ENCODE peak calls at places on chromosomes 13 and 19, in eight cellular contexts. T is tibial nerve, E is suprapubic skin, Z is PC-9, H is cardiac muscle cell, X is heart right ventricle, K is adrenal gland, F is IMR-90. Q is an unnamed sample.

GRCh38 chr13:107252021-107252420 is 684.1 kb upstream of the ARGLU1 start:
- DNase-seq in T (no peak), E (no peak), Z (no peak), H (no peak), X (no peak), K (no peak), F (no peak), Q (no peak)

GRCh38 chr13:37869756-37870488 is at the start of gene TRPC4:
- DNase-seq in T (no peak), E (peak; percentile 55), Z (peak; percentile 71), H (peak; percentile 59), X (peak; percentile 25), K (peak; percentile 21), F (peak; percentile 59), Q (peak; percentile 54)

GRCh38 chr13:91375119-91375729 is 23.2 kb upstream of the GPC5 start:
- DNase-seq in T (no peak), E (no peak), Z (no peak), H (no peak), X (no peak), K (no peak), F (peak; percentile 8), Q (no peak)

GRCh38 chr13:21138561-21138960 is 37.8 kb downstream of the SKA3 start:
- DNase-seq in T (no peak), E (no peak), Z (no peak), H (no peak), X (no peak), K (no peak), F (no peak), Q (no peak)

GRCh38 chr19:49808762-49809154 is 4.3 kb downstream of the FUZ start:
- DNase-seq in T (peak; percentile 97), E (peak; percentile 99), Z (peak; percentile 80), H (peak; percentile 97), X (peak; percentile 95), K (peak; percentile 99), F (peak; percentile 71), Q (peak; percentile 93)

GRCh38 chr13:50677687-50678463 is 165.6 kb downstream of the DLEU7 start:
- DNase-seq in T (no peak), E (no peak), Z (no peak), H (no peak), X (no peak), K (no peak), F (peak; percentile 11), Q (no peak)

GRCh38 chr19:51089786-51090185 is 7.1 kb upstream of the KLK14 start:
- DNase-seq in T (no peak), E (no peak), Z (no peak), H (no peak), X (no peak), K (no peak), F (no peak), Q (no peak)

GRCh38 chr13:22198656-22199217 is 527.9 kb downstream of the FGF9 start:
- DNase-seq in T (no peak), E (no peak), Z (no peak), H (no peak), X (no peak), K (no peak), F (no peak), Q (no peak)

GRCh38 chr19:1407662-1408299 is 395 bp downstream of the DAZAP1 start:
- DNase-seq in T (no peak), E (no peak), Z (peak; percentile 15), H (peak; percentile 77), X (no peak), K (no peak), F (no peak), Q (no peak)

GRCh38 chr13:46145950-46146349 is 36.0 kb downstream of the LCP1 start:
- DNase-seq in T (no peak), E (no peak), Z (no peak), H (no peak), X (no peak), K (no peak), F (no peak), Q (no peak)

GRCh38 chr19:18063463-18063862 is 23.3 kb downstream of the IL12RB1 start:
- DNase-seq in T (no peak), E (no peak), Z (no peak), H (peak; percentile 59), X (no peak), K (no peak), F (no peak), Q (no peak)

GRCh38 chr19:10662384-10663251 is 8.5 kb downstream of the ILF3 start:
- DNase-seq in T (no peak), E (no peak), Z (no peak), H (no peak), X (no peak), K (no peak), F (peak; percentile 37), Q (no peak)

GRCh38 chr19:42295831-42296525 is 6.0 kb upstream of the PRR19 start:
- DNase-seq in T (peak; percentile 95), E (peak; percentile 91), Z (peak; percentile 86), H (peak; percentile 79), X (peak; percentile 86), K (peak; percentile 91), F (peak; percentile 41), Q (no peak)

GRCh38 chr13:74026753-74027152 is 107.5 kb downstream of the KLF12 start:
- DNase-seq in T (no peak), E (no peak), Z (peak; percentile 2), H (peak; percentile 41), X (no peak), K (no peak), F (peak; percentile 37), Q (no peak)

GRCh38 chr13:78131811-78132210 is 213.2 kb upstream of the EDNRB start:
- DNase-seq in T (no peak), E (no peak), Z (no peak), H (no peak), X (no peak), K (no peak), F (peak; percentile 14), Q (no peak)

GRCh38 chr13:52160053-52160452 is 656 bp upstream of the NEK3 start:
- DNase-seq in T (no peak), E (no peak), Z (no peak), H (no peak), X (no peak), K (no peak), F (no peak), Q (no peak)

GRCh38 chr13:52158629-52159158 is 703 bp downstream of the NEK3 start:
- DNase-seq in T (peak; percentile 29), E (no peak), Z (no peak), H (no peak), X (peak; percentile 40), K (no peak), F (peak; percentile 28), Q (no peak)

GRCh38 chr13:52162279-52163101 is 3.1 kb upstream of the NEK3 start:
- DNase-seq in T (no peak), E (no peak), Z (no peak), H (no peak), X (no peak), K (no peak), F (peak; percentile 70), Q (no peak)

GRCh38 chr13:52159159-52159982 is at the start of gene NEK3:
- DNase-seq in T (peak; percentile 41), E (peak; percentile 84), Z (peak; percentile 29), H (peak; percentile 75), X (peak; percentile 77), K (peak; percentile 58), F (peak; percentile 56), Q (no peak)

GRCh38 chr13:52161193-52161646 is 1.8 kb upstream of the NEK3 start:
- DNase-seq in T (no peak), E (no peak), Z (no peak), H (no peak), X (no peak), K (no peak), F (no peak), Q (no peak)
- H3K4me1 ChIP-seq in T (peaks cover 11% of the 10 kb centered on the region), E (peaks cover 19% of the 10 kb centered on the region), Z (no peaks in the 10 kb centered on the region), H (peaks cover 10% of the 10 kb centered on the region), X (peaks cover 19% of the 10 kb centered on the region), K (peaks cover 7% of the 10 kb centered on the region), F (peaks cover 7% of the 10 kb centered on the region), Q (peaks cover 10% of the 10 kb centered on the region)

DNA sequence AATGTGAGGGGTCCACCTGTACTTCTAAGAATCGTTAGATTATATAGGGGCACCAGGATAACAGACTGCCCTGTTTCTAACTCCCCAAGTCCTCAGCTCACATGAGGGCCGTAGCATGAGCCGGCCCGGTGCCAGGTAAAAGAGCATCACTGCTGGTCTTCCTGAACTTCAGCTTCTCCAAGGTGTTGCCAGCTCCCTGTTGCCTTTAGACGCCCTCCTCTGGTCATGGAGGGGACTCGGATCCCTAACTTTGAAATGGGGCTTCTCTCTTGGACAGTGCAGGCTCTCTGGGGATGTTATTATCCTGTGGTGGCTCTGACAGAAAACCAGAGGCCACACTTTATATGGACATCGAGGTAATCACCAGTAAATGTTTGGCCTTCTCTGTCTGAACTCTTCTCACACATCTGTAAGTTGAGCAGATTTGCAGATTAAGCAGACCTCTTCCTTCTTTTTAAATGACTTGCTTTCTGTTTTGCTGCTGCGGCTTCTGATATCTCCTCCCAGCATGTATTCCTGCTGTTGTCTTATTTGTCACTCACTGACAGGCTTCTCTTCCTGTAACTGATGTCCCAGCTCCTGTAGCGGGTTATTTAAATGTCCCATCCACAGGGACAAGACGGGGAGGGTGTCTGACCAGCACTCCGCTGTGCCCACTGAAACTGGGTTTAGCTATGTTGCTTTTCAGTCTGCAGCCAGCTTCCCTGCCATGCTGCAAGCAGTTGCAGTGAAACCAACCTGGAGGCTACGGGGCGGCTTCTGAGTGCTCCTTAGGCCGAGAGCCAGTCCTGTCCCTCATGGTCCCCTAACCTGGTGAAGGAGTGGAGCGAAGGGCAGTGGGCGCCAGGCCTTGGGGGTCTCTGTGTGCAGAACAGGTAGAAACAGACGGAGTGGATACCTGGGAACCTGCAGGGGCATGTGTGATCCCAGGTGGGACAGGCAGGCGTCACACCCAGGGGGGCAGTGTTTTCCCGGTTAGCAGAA is 39.2 kb downstream of the TSSK6 start:
- DNase-seq in T (no peak), E (peak; percentile 64), Z (no peak), H (peak; percentile 55), X (no peak), K (no peak), F (no peak), Q (no peak)
- TF ChIP-seq CTCF in T (no peak), E (no peak), Z (peak; percentile 53), H (peak; percentile 49), X (peak; percentile 39), K (peak; percentile 8), F (peak; percentile 43), Q (peak; percentile 27)

GRCh38 chr13:112207124-112207523 is 140.2 kb downstream of the SOX1 start:
- DNase-seq in T (no peak), E (no peak), Z (no peak), H (no peak), X (no peak), K (no peak), F (no peak), Q (no peak)
- H3K27me3 ChIP-seq in T (peaks cover 54% of the 10 kb centered on the region), E (peaks cover 74% of the 10 kb centered on the region), Z (peaks cover 93% of the 10 kb centered on the region), H (peaks cover 90% of the 10 kb centered on the region), X (peaks cover 67% of the 10 kb centered on the region), K (peaks cover 8% of the 10 kb centered on the region), F (no peaks in the 10 kb centered on the region), Q (peaks cover 39% of the 10 kb centered on the region)

DNA sequence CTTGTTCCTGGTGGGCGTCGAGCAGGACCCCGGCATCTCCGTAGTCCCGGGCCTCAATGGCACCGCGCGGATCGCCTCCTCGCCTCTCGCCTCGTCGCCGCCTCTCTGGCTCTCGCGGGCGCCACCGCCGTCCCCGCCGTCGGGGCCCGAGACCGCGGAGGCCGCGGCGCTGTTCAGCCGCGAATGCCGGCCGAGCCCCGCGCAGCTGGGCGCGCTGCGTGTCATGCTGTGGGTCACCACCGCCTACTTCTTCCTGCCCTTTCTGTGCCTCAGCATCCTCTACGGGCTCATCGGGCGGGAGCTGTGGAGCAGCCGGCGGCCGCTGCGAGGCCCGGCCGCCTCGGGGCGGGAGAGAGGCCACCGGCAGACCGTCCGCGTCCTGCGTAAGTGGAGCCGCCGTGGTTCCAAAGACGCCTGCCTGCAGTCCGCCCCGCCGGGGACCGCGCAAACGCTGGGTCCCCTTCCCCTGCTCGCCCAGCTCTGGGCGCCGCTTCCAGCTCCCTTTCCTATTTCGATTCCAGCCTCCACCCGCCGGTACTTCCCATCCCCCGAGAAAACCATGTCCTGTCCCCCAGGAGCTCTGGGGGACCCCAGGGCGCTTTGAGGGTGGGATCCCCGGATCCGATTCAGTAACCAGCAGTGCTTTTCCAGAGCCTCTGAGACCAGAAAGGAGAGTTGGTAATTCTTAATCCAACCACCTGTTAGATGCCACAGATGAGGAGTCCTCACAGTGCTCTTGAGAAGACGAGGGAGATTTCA is 897 bp downstream of the MLNR start:
- DNase-seq in T (no peak), E (no peak), Z (no peak), H (no peak), X (no peak), K (no peak), F (peak; percentile 12), Q (no peak)
- H3K4me1 ChIP-seq in T (peaks cover 10% of the 10 kb centered on the region), E (peaks cover 24% of the 10 kb centered on the region), Z (no peaks in the 10 kb centered on the region), H (no peaks in the 10 kb centered on the region), X (no peaks in the 10 kb centered on the region), K (peaks cover 6% of the 10 kb centered on the region), F (no peaks in the 10 kb centered on the region), Q (no peaks in the 10 kb centered on the region)